ENCODE peak calls at places on chromosome 22, in seven cellular contexts. One of them, this sample, is unnamed.

GRCh38 chr22:19928207-19928606 is 13.4 kb upstream of the COMT start:
- DNase-seq in activated gamma-delta T cell: no peak
- DNase-seq in naive thymus-derived CD8-positive, alpha-beta T cell: no peak
- DNase-seq in spleen: no peak
- DNase-seq in GM03348: no peak
- DNase-seq in stimulated activated effector memory CD8-positive, alpha-beta T cell treated with anti-CD3 and anti-CD28 coated beads, Interleukin-12 subunit alpha, Interleukin-12 subunit beta, amount 100 ng/mL, for 72 hours: no peak
- DNase-seq in activated T-helper 1 cell treated with anti-CD3 and anti-CD28 coated beads, Interleukin-12 subunit alpha, Interleukin-12 subunit beta, Interleukin-2, Interleukin-4 antibody, amounts not matched to agents 30 ng/mL and 10 ng/mL and 1 ng/mL, durations not matched to agents 14 hours and 24 hours and 36 hours: no peak
- DNase-seq in this sample: no peak

GRCh38 chr22:49951001-49951677 is 9.4 kb upstream of the PIM3 start:
- DNase-seq in activated T-helper 1 cell treated with anti-CD3 and anti-CD28 coated beads, Interleukin-12 subunit alpha, Interleukin-12 subunit beta, Interleukin-2, Interleukin-4 antibody, amounts not matched to agents 30 ng/mL and 10 ng/mL and 1 ng/mL, durations not matched to agents 14 hours and 24 hours and 36 hours: no peak
- DNase-seq in activated gamma-delta T cell: no peak
- DNase-seq in stimulated activated effector memory CD8-positive, alpha-beta T cell treated with anti-CD3 and anti-CD28 coated beads, Interleukin-12 subunit alpha, Interleukin-12 subunit beta, amount 100 ng/mL, for 72 hours: no peak
- DNase-seq in naive thymus-derived CD8-positive, alpha-beta T cell: no peak
- DNase-seq in spleen: no peak
- DNase-seq in GM03348: no peak
- DNase-seq in this sample: no peak

GRCh38 chr22:23796461-23796860 is 9.7 kb downstream of the SMARCB1 start:
- DNase-seq in activated T-helper 1 cell treated with anti-CD3 and anti-CD28 coated beads, Interleukin-12 subunit alpha, Interleukin-12 subunit beta, Interleukin-2, Interleukin-4 antibody, amounts not matched to agents 30 ng/mL and 10 ng/mL and 1 ng/mL, durations not matched to agents 14 hours and 24 hours and 36 hours: no peak
- DNase-seq in activated gamma-delta T cell: no peak
- DNase-seq in GM03348: no peak
- DNase-seq in spleen: no peak
- DNase-seq in naive thymus-derived CD8-positive, alpha-beta T cell: no peak
- DNase-seq in stimulated activated effector memory CD8-positive, alpha-beta T cell treated with anti-CD3 and anti-CD28 coated beads, Interleukin-12 subunit alpha, Interleukin-12 subunit beta, amount 100 ng/mL, for 72 hours: no peak
- DNase-seq in this sample: no peak

GRCh38 chr22:39178206-39179111 is 26.0 kb upstream of the CBX7 start:
- DNase-seq in activated gamma-delta T cell: no peak
- DNase-seq in naive thymus-derived CD8-positive, alpha-beta T cell: no peak
- DNase-seq in stimulated activated effector memory CD8-positive, alpha-beta T cell treated with anti-CD3 and anti-CD28 coated beads, Interleukin-12 subunit alpha, Interleukin-12 subunit beta, amount 100 ng/mL, for 72 hours: no peak
- DNase-seq in activated T-helper 1 cell treated with anti-CD3 and anti-CD28 coated beads, Interleukin-12 subunit alpha, Interleukin-12 subunit beta, Interleukin-2, Interleukin-4 antibody, amounts not matched to agents 30 ng/mL and 10 ng/mL and 1 ng/mL, durations not matched to agents 14 hours and 24 hours and 36 hours: no peak
- DNase-seq in spleen: peak; percentile 41
- DNase-seq in GM03348: peak; percentile 45
- DNase-seq in this sample: no peak

GRCh38 chr22:19568337-19569311 is 44.4 kb upstream of the CLDN5 start:
- DNase-seq in naive thymus-derived CD8-positive, alpha-beta T cell: no peak
- DNase-seq in activated T-helper 1 cell treated with anti-CD3 and anti-CD28 coated beads, Interleukin-12 subunit alpha, Interleukin-12 subunit beta, Interleukin-2, Interleukin-4 antibody, amounts not matched to agents 30 ng/mL and 10 ng/mL and 1 ng/mL, durations not matched to agents 14 hours and 24 hours and 36 hours: no peak
- DNase-seq in activated gamma-delta T cell: no peak
- DNase-seq in GM03348: peak; percentile 85
- DNase-seq in spleen: no peak
- DNase-seq in stimulated activated effector memory CD8-positive, alpha-beta T cell treated with anti-CD3 and anti-CD28 coated beads, Interleukin-12 subunit alpha, Interleukin-12 subunit beta, amount 100 ng/mL, for 72 hours: no peak
- DNase-seq in this sample: no peak

GRCh38 chr22:28268845-28269244 is 349.8 kb upstream of the PITPNB start:
- DNase-seq in activated gamma-delta T cell: no peak
- DNase-seq in GM03348: no peak
- DNase-seq in naive thymus-derived CD8-positive, alpha-beta T cell: no peak
- DNase-seq in activated T-helper 1 cell treated with anti-CD3 and anti-CD28 coated beads, Interleukin-12 subunit alpha, Interleukin-12 subunit beta, Interleukin-2, Interleukin-4 antibody, amounts not matched to agents 30 ng/mL and 10 ng/mL and 1 ng/mL, durations not matched to agents 14 hours and 24 hours and 36 hours: no peak
- DNase-seq in stimulated activated effector memory CD8-positive, alpha-beta T cell treated with anti-CD3 and anti-CD28 coated beads, Interleukin-12 subunit alpha, Interleukin-12 subunit beta, amount 100 ng/mL, for 72 hours: no peak
- DNase-seq in spleen: no peak
- DNase-seq in this sample: no peak

GRCh38 chr22:44284711-44285110 is 28.0 kb downstream of the SHISAL1 start:
- DNase-seq in activated T-helper 1 cell treated with anti-CD3 and anti-CD28 coated beads, Interleukin-12 subunit alpha, Interleukin-12 subunit beta, Interleukin-2, Interleukin-4 antibody, amounts not matched to agents 30 ng/mL and 10 ng/mL and 1 ng/mL, durations not matched to agents 14 hours and 24 hours and 36 hours: no peak
- DNase-seq in naive thymus-derived CD8-positive, alpha-beta T cell: no peak
- DNase-seq in activated gamma-delta T cell: no peak
- DNase-seq in stimulated activated effector memory CD8-positive, alpha-beta T cell treated with anti-CD3 and anti-CD28 coated beads, Interleukin-12 subunit alpha, Interleukin-12 subunit beta, amount 100 ng/mL, for 72 hours: no peak
- DNase-seq in GM03348: no peak
- DNase-seq in spleen: no peak
- DNase-seq in this sample: no peak

GRCh38 chr22:39429186-39429585 is 27.6 kb upstream of the MGAT3 start:
- DNase-seq in stimulated activated effector memory CD8-positive, alpha-beta T cell treated with anti-CD3 and anti-CD28 coated beads, Interleukin-12 subunit alpha, Interleukin-12 subunit beta, amount 100 ng/mL, for 72 hours: no peak
- DNase-seq in naive thymus-derived CD8-positive, alpha-beta T cell: no peak
- DNase-seq in GM03348: no peak
- DNase-seq in activated gamma-delta T cell: no peak
- DNase-seq in activated T-helper 1 cell treated with anti-CD3 and anti-CD28 coated beads, Interleukin-12 subunit alpha, Interleukin-12 subunit beta, Interleukin-2, Interleukin-4 antibody, amounts not matched to agents 30 ng/mL and 10 ng/mL and 1 ng/mL, durations not matched to agents 14 hours and 24 hours and 36 hours: no peak
- DNase-seq in spleen: peak; percentile 64
- DNase-seq in this sample: no peak

GRCh38 chr22:46122511-46122971 is 27.8 kb upstream of the PPARA start:
- DNase-seq in GM03348: peak; percentile 91
- DNase-seq in activated T-helper 1 cell treated with anti-CD3 and anti-CD28 coated beads, Interleukin-12 subunit alpha, Interleukin-12 subunit beta, Interleukin-2, Interleukin-4 antibody, amounts not matched to agents 30 ng/mL and 10 ng/mL and 1 ng/mL, durations not matched to agents 14 hours and 24 hours and 36 hours: peak; percentile 56
- DNase-seq in spleen: peak; percentile 93
- DNase-seq in activated gamma-delta T cell: peak; percentile 40
- DNase-seq in stimulated activated effector memory CD8-positive, alpha-beta T cell treated with anti-CD3 and anti-CD28 coated beads, Interleukin-12 subunit alpha, Interleukin-12 subunit beta, amount 100 ng/mL, for 72 hours: peak; percentile 70
- DNase-seq in naive thymus-derived CD8-positive, alpha-beta T cell: peak; percentile 70
- DNase-seq in this sample: peak; percentile 41

GRCh38 chr22:50189849-50190181 is 4.1 kb downstream of the TRABD start:
- DNase-seq in activated gamma-delta T cell: no peak
- DNase-seq in GM03348: no peak
- DNase-seq in spleen: peak; percentile 85
- DNase-seq in stimulated activated effector memory CD8-positive, alpha-beta T cell treated with anti-CD3 and anti-CD28 coated beads, Interleukin-12 subunit alpha, Interleukin-12 subunit beta, amount 100 ng/mL, for 72 hours: no peak
- DNase-seq in naive thymus-derived CD8-positive, alpha-beta T cell: no peak
- DNase-seq in activated T-helper 1 cell treated with anti-CD3 and anti-CD28 coated beads, Interleukin-12 subunit alpha, Interleukin-12 subunit beta, Interleukin-2, Interleukin-4 antibody, amounts not matched to agents 30 ng/mL and 10 ng/mL and 1 ng/mL, durations not matched to agents 14 hours and 24 hours and 36 hours: no peak
- DNase-seq in this sample: no peak

GRCh38 chr22:19892925-19893324 is 38.3 kb upstream of the GNB1L start:
- DNase-seq in spleen: no peak
- DNase-seq in stimulated activated effector memory CD8-positive, alpha-beta T cell treated with anti-CD3 and anti-CD28 coated beads, Interleukin-12 subunit alpha, Interleukin-12 subunit beta, amount 100 ng/mL, for 72 hours: no peak
- DNase-seq in GM03348: no peak
- DNase-seq in activated T-helper 1 cell treated with anti-CD3 and anti-CD28 coated beads, Interleukin-12 subunit alpha, Interleukin-12 subunit beta, Interleukin-2, Interleukin-4 antibody, amounts not matched to agents 30 ng/mL and 10 ng/mL and 1 ng/mL, durations not matched to agents 14 hours and 24 hours and 36 hours: no peak
- DNase-seq in activated gamma-delta T cell: no peak
- DNase-seq in naive thymus-derived CD8-positive, alpha-beta T cell: no peak
- DNase-seq in this sample: no peak

GRCh38 chr22:39546889-39547586 is 14.5 kb upstream of the RPS19BP1 start:
- DNase-seq in activated T-helper 1 cell treated with anti-CD3 and anti-CD28 coated beads, Interleukin-12 subunit alpha, Interleukin-12 subunit beta, Interleukin-2, Interleukin-4 antibody, amounts not matched to agents 30 ng/mL and 10 ng/mL and 1 ng/mL, durations not matched to agents 14 hours and 24 hours and 36 hours: no peak
- DNase-seq in GM03348: no peak
- DNase-seq in activated gamma-delta T cell: no peak
- DNase-seq in spleen: no peak
- DNase-seq in stimulated activated effector memory CD8-positive, alpha-beta T cell treated with anti-CD3 and anti-CD28 coated beads, Interleukin-12 subunit alpha, Interleukin-12 subunit beta, amount 100 ng/mL, for 72 hours: no peak
- DNase-seq in naive thymus-derived CD8-positive, alpha-beta T cell: no peak
- DNase-seq in this sample: no peak

GRCh38 chr22:21000987-21001600 is 824 bp downstream of the THAP7 start:
- DNase-seq in GM03348: peak; percentile 42
- DNase-seq in activated T-helper 1 cell treated with anti-CD3 and anti-CD28 coated beads, Interleukin-12 subunit alpha, Interleukin-12 subunit beta, Interleukin-2, Interleukin-4 antibody, amounts not matched to agents 30 ng/mL and 10 ng/mL and 1 ng/mL, durations not matched to agents 14 hours and 24 hours and 36 hours: no peak
- DNase-seq in activated gamma-delta T cell: no peak
- DNase-seq in stimulated activated effector memory CD8-positive, alpha-beta T cell treated with anti-CD3 and anti-CD28 coated beads, Interleukin-12 subunit alpha, Interleukin-12 subunit beta, amount 100 ng/mL, for 72 hours: no peak
- DNase-seq in spleen: no peak
- DNase-seq in naive thymus-derived CD8-positive, alpha-beta T cell: no peak
- DNase-seq in this sample: no peak

GRCh38 chr22:49899530-49899929 is 18.7 kb downstream of the ALG12 start:
- DNase-seq in activated gamma-delta T cell: no peak
- DNase-seq in activated T-helper 1 cell treated with anti-CD3 and anti-CD28 coated beads, Interleukin-12 subunit alpha, Interleukin-12 subunit beta, Interleukin-2, Interleukin-4 antibody, amounts not matched to agents 30 ng/mL and 10 ng/mL and 1 ng/mL, durations not matched to agents 14 hours and 24 hours and 36 hours: no peak
- DNase-seq in stimulated activated effector memory CD8-positive, alpha-beta T cell treated with anti-CD3 and anti-CD28 coated beads, Interleukin-12 subunit alpha, Interleukin-12 subunit beta, amount 100 ng/mL, for 72 hours: no peak
- DNase-seq in naive thymus-derived CD8-positive, alpha-beta T cell: no peak
- DNase-seq in spleen: no peak
- DNase-seq in GM03348: no peak
- DNase-seq in this sample: no peak

GRCh38 chr22:24500251-24500820 is 5.2 kb downstream of the UPB1 start:
- DNase-seq in spleen: peak; percentile 56
- DNase-seq in GM03348: no peak
- DNase-seq in naive thymus-derived CD8-positive, alpha-beta T cell: no peak
- DNase-seq in activated T-helper 1 cell treated with anti-CD3 and anti-CD28 coated beads, Interleukin-12 subunit alpha, Interleukin-12 subunit beta, Interleukin-2, Interleukin-4 antibody, amounts not matched to agents 30 ng/mL and 10 ng/mL and 1 ng/mL, durations not matched to agents 14 hours and 24 hours and 36 hours: no peak
- DNase-seq in stimulated activated effector memory CD8-positive, alpha-beta T cell treated with anti-CD3 and anti-CD28 coated beads, Interleukin-12 subunit alpha, Interleukin-12 subunit beta, amount 100 ng/mL, for 72 hours: no peak
- DNase-seq in activated gamma-delta T cell: no peak
- DNase-seq in this sample: no peak

GRCh38 chr22:37281646-37282384 is 493 bp upstream of the CYTH4 start:
- DNase-seq in activated gamma-delta T cell: no peak
- DNase-seq in activated T-helper 1 cell treated with anti-CD3 and anti-CD28 coated beads, Interleukin-12 subunit alpha, Interleukin-12 subunit beta, Interleukin-2, Interleukin-4 antibody, amounts not matched to agents 30 ng/mL and 10 ng/mL and 1 ng/mL, durations not matched to agents 14 hours and 24 hours and 36 hours: no peak
- DNase-seq in naive thymus-derived CD8-positive, alpha-beta T cell: no peak
- DNase-seq in GM03348: no peak
- DNase-seq in spleen: no peak
- DNase-seq in stimulated activated effector memory CD8-positive, alpha-beta T cell treated with anti-CD3 and anti-CD28 coated beads, Interleukin-12 subunit alpha, Interleukin-12 subunit beta, amount 100 ng/mL, for 72 hours: no peak
- DNase-seq in this sample: peak; percentile 37

GRCh38 chr22:26542831-26543230 is 30.6 kb upstream of the TFIP11 start:
- DNase-seq in activated T-helper 1 cell treated with anti-CD3 and anti-CD28 coated beads, Interleukin-12 subunit alpha, Interleukin-12 subunit beta, Interleukin-2, Interleukin-4 antibody, amounts not matched to agents 30 ng/mL and 10 ng/mL and 1 ng/mL, durations not matched to agents 14 hours and 24 hours and 36 hours: peak; percentile 16
- DNase-seq in spleen: no peak
- DNase-seq in GM03348: no peak
- DNase-seq in stimulated activated effector memory CD8-positive, alpha-beta T cell treated with anti-CD3 and anti-CD28 coated beads, Interleukin-12 subunit alpha, Interleukin-12 subunit beta, amount 100 ng/mL, for 72 hours: no peak
- DNase-seq in naive thymus-derived CD8-positive, alpha-beta T cell: no peak
- DNase-seq in activated gamma-delta T cell: no peak
- DNase-seq in this sample: no peak